ENCODE peak calls at places on chromosomes 12 and 14, in four cellular contexts. Q, M, C and K are unnamed samples. For H3K4me1, the result is how much of the 10 kb centered on the place peaks cover.

GRCh38 chr14:61719344-61720301 is 24.3 kb downstream of the HIF1A start:
- DNase-seq in Q (no peak), C (no peak), M (no peak), K (no peak)

GRCh38 chr12:47889040-47889439 is 15.8 kb downstream of the VDR start:
- DNase-seq in M (no peak), C (no peak), Q (no peak), K (no peak)

GRCh38 chr12:131713349-131713748 is 2.5 kb downstream of the SFSWAP start:
- DNase-seq in C (no peak), M (no peak), Q (no peak), K (no peak)

GRCh38 chr12:102484017-102484731 is 3.8 kb upstream of the IGF1 start:
- DNase-seq in C (peak), Q (no peak), M (no peak), K (no peak)

GRCh38 chr14:49051328-49052060 is 534.7 kb downstream of the RPS29 start:
- DNase-seq in C (no peak), M (no peak), Q (no peak), K (no peak)

GRCh38 chr12:73383584-73384229 is 1111.5 kb downstream of the TRHDE start:
- DNase-seq in M (no peak), C (no peak), Q (no peak), K (no peak)

GRCh38 chr12:102504871-102505270 is 24.5 kb upstream of the IGF1 start:
- DNase-seq in C (no peak), Q (no peak), M (no peak), K (no peak)

GRCh38 chr12:26303418-26303817 is 108.0 kb downstream of the SSPN start:
- DNase-seq in C (no peak), Q (no peak), M (no peak), K (no peak)

GRCh38 chr12:123705935-123706334 is 6.2 kb upstream of the ATP6V0A2 start:
- DNase-seq in Q (no peak), C (no peak), M (no peak), K (no peak)

GRCh38 chr12:89281534-89281857 is 70.8 kb downstream of the DUSP6 start:
- DNase-seq in Q (no peak), M (no peak), C (no peak), K (no peak)

GRCh38 chr12:76927170-76927784 is 48.5 kb upstream of the CSRP2 start:
- DNase-seq in Q (no peak), C (no peak), M (no peak), K (no peak)

GRCh38 chr12:121238604-121239334 is 28.8 kb downstream of the P2RX4 start:
- DNase-seq in C (no peak), M (no peak), Q (no peak), K (peak)

GRCh38 chr14:46672128-46672527 is 20.5 kb upstream of the RPL10L start:
- DNase-seq in Q (no peak), C (no peak), M (no peak), K (no peak)

GRCh38 chr14:51430079-51430478 is 190.0 kb downstream of the TMX1 start:
- DNase-seq in Q (no peak), C (no peak), M (no peak), K (no peak)

GRCh38 chr14:95486875-95487668 is 29.4 kb downstream of the SYNE3 start:
- DNase-seq in C (no peak), Q (no peak), M (no peak), K (no peak)

GRCh38 chr14:100715332-100715731 is 11.4 kb upstream of the DLK1 start:
- DNase-seq in C (no peak), M (no peak), Q (no peak), K (no peak)

GRCh38 chr12:63150255-63151060 is 543 bp downstream of the AVPR1A start:
- DNase-seq in M (peak), Q (no peak), C (no peak), K (peak)

GRCh38 chr14:22520235-22520634 is 68.8 kb downstream of the DAD1 start:
- DNase-seq in M (no peak), C (no peak), Q (no peak), K (no peak)

GRCh38 chr12:39402922-39403321 is 40.0 kb downstream of the KIF21A start:
- DNase-seq in Q (no peak), C (no peak), M (no peak), K (no peak)

GRCh38 chr12:41967668-41968649 is 176.7 kb downstream of the GXYLT1 start:
- DNase-seq in C (no peak), Q (no peak), M (no peak), K (no peak)

GRCh38 chr14:94161979-94162378 is 12.1 kb upstream of the PPP4R4 start:
- DNase-seq in M (no peak), C (no peak), Q (no peak), K (no peak)

GRCh38 chr14:50542941-50543418 is 10.6 kb upstream of the MAP4K5 start:
- DNase-seq in M (no peak), Q (no peak), C (no peak), K (peak)

GRCh38 chr14:35336171-35337073 is 44.2 kb downstream of the PSMA6 start:
- DNase-seq in C (no peak), Q (no peak), M (peak), K (no peak)

GRCh38 chr12:104219908-104220404 is 4.4 kb downstream of the TXNRD1 start:
- DNase-seq in Q (peak), M (no peak), C (peak), K (no peak)

GRCh38 chr14:75134644-75135043 is 7.8 kb upstream of the NEK9 start:
- DNase-seq in M (no peak), C (no peak), Q (no peak), K (no peak)

GRCh38 chr12:43325786-43326185 is 226.2 kb downstream of the ADAMTS20 start:
- DNase-seq in M (no peak), Q (no peak), C (no peak), K (no peak)

GRCh38 chr14:50736932-50737419 is 68.9 kb upstream of the SAV1 start:
- DNase-seq in C (peak), Q (no peak), M (no peak), K (no peak)

GRCh38 chr12:69036533-69036932 is 103.6 kb upstream of the CPM start:
- DNase-seq in C (no peak), M (no peak), Q (no peak), K (no peak)

GRCh38 chr14:31964979-31965734 is 111.9 kb upstream of the ARHGAP5 start:
- DNase-seq in Q (no peak), M (no peak), C (no peak), K (no peak)

GRCh38 chr14:32104803-32105202 is 27.7 kb downstream of the ARHGAP5 start:
- DNase-seq in Q (no peak), M (no peak), C (no peak), K (no peak)

GRCh38 chr12:79837575-79837974 is 97.3 kb downstream of the PPP1R12A start:
- DNase-seq in C (no peak), M (no peak), Q (no peak), K (no peak)

GRCh38 chr14:33347816-33348215 is 409.1 kb downstream of the NPAS3 start:
- DNase-seq in Q (no peak), C (no peak), M (no peak), K (no peak)

GRCh38 chr12:68240975-68241374 is 12.4 kb downstream of the IL22 start:
- DNase-seq in Q (no peak), C (peak), M (peak), K (no peak)

GRCh38 chr12:94074970-94075695 is 73.2 kb upstream of the PLXNC1 start:
- DNase-seq in Q (no peak), M (peak), C (no peak), K (no peak)

GRCh38 chr14:69654109-69654508 is 42.7 kb downstream of the SUSD6 start:
- DNase-seq in Q (no peak), C (no peak), M (no peak), K (no peak)

GRCh38 chr12:2439332-2440100 is 355.3 kb upstream of the FKBP4 start:
- DNase-seq in M (no peak), Q (no peak), C (no peak), K (no peak)

GRCh38 chr14:89367449-89368120 is 49.4 kb downstream of the FOXN3 start:
- DNase-seq in C (no peak), M (no peak), Q (no peak), K (no peak)

GRCh38 chr14:21241218-21241819 is 27.9 kb downstream of the HNRNPC start:
- DNase-seq in Q (no peak), C (no peak), M (no peak), K (no peak)

GRCh38 chr12:29004936-29005304 is 144.2 kb upstream of the FAR2 start:
- DNase-seq in Q (no peak), C (no peak), M (no peak), K (no peak)

DNA sequence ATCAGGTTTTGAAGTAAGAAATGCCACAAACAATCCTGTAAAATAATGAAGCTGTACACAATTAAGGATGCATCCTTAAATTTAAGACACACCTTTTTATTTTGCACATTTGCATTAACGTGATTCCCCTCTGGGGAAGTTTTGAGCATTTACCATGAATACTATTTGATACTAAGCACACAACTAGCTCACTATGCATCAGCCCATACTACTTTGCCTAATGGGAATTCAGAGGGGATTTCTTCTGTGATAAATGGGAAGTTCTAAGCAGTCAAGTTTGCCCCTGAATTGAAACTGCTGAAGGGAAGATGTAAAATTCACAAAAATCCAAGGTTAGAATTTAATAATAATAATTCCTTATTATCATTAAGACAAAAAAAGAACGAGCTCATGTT is 27.4 kb downstream of the SINHCAF start:
- DNase-seq in M (no peak), Q (no peak), C (no peak), K (no peak)
- H3K27ac ChIP-seq in M (no peak), Q (no peak), C (no peak), K (no peak)

GRCh38 chr12:132718644-132719043 is 8.0 kb downstream of the PGAM5 start:
- DNase-seq in C (no peak), Q (no peak), M (no peak), K (no peak)
- H3K4me3 ChIP-seq in C (no peak), Q (no peak), M (no peak), K (no peak)

GRCh38 chr12:50005150-50005549 is 20.1 kb downstream of the RACGAP1 start:
- DNase-seq in Q (no peak), M (no peak), C (no peak), K (no peak)
- H3K4me1 ChIP-seq in Q (under half), M (under half), C (under half), K (under half)

GRCh38 chr12:130351331-130351730 is 13.6 kb downstream of the PIWIL1 start:
- DNase-seq in M (no peak), Q (peak), C (no peak), K (no peak)

GRCh38 chr12:130353081-130353480 is 15.4 kb downstream of the PIWIL1 start:
- DNase-seq in M (no peak), Q (no peak), C (no peak), K (no peak)

GRCh38 chr12:130354407-130354806 is 16.7 kb downstream of the PIWIL1 start:
- DNase-seq in Q (no peak), C (no peak), M (no peak), K (no peak)

GRCh38 chr12:130347588-130347987 is 9.9 kb downstream of the PIWIL1 start:
- DNase-seq in C (no peak), Q (no peak), M (no peak), K (no peak)

GRCh38 chr12:130350715-130351114 is 13.0 kb downstream of the PIWIL1 start:
- DNase-seq in C (no peak), M (no peak), Q (no peak), K (no peak)
- H3K27ac ChIP-seq in C (no peak), M (no peak), Q (peak), K (no peak)